ENCODE peak calls at places on chromosomes 4 and X, in seven cellular contexts. One of them, this sample, is unnamed.

GRCh38 chr4:75673959-75674328 is 733 bp upstream of the G3BP2 start:
- DNase-seq in GM04503: no peak
- DNase-seq in stimulated activated CD8-positive, alpha-beta memory T cell treated with anti-CD3 and anti-CD28 coated beads, Interleukin-15, amount 100 ng/mL, for 1 hour: no peak
- DNase-seq in adrenal gland: peak
- DNase-seq in sigmoid colon: no peak
- DNase-seq in activated T-helper 1 cell treated with anti-CD3 and anti-CD28 coated beads, Interleukin-12 subunit alpha, Interleukin-12 subunit beta, Interleukin-2, Interleukin-4 antibody, amounts not matched to agents 30 ng/mL and 10 ng/mL and 1 ng/mL, durations not matched to agents 14 hours and 24 hours and 36 hours: no peak
- DNase-seq in KBM-7: no peak
- DNase-seq in this sample: no peak

GRCh38 chrX:31178064-31178768 is 106.4 kb upstream of the FTHL17 start:
- DNase-seq in KBM-7: no peak
- DNase-seq in activated T-helper 1 cell treated with anti-CD3 and anti-CD28 coated beads, Interleukin-12 subunit alpha, Interleukin-12 subunit beta, Interleukin-2, Interleukin-4 antibody, amounts not matched to agents 30 ng/mL and 10 ng/mL and 1 ng/mL, durations not matched to agents 14 hours and 24 hours and 36 hours: no peak
- DNase-seq in sigmoid colon: no peak
- DNase-seq in adrenal gland: no peak
- DNase-seq in GM04503: no peak
- DNase-seq in stimulated activated CD8-positive, alpha-beta memory T cell treated with anti-CD3 and anti-CD28 coated beads, Interleukin-15, amount 100 ng/mL, for 1 hour: no peak
- DNase-seq in this sample: no peak

GRCh38 chrX:39174761-39175417 is 373.6 kb downstream of the MID1IP1 start:
- DNase-seq in activated T-helper 1 cell treated with anti-CD3 and anti-CD28 coated beads, Interleukin-12 subunit alpha, Interleukin-12 subunit beta, Interleukin-2, Interleukin-4 antibody, amounts not matched to agents 30 ng/mL and 10 ng/mL and 1 ng/mL, durations not matched to agents 14 hours and 24 hours and 36 hours: peak
- DNase-seq in stimulated activated CD8-positive, alpha-beta memory T cell treated with anti-CD3 and anti-CD28 coated beads, Interleukin-15, amount 100 ng/mL, for 1 hour: no peak
- DNase-seq in GM04503: no peak
- DNase-seq in adrenal gland: peak
- DNase-seq in sigmoid colon: no peak
- DNase-seq in KBM-7: no peak
- DNase-seq in this sample: no peak

GRCh38 chrX:46686003-46686645 is 72.8 kb downstream of the SLC9A7 start:
- DNase-seq in sigmoid colon: no peak
- DNase-seq in KBM-7: peak
- DNase-seq in activated T-helper 1 cell treated with anti-CD3 and anti-CD28 coated beads, Interleukin-12 subunit alpha, Interleukin-12 subunit beta, Interleukin-2, Interleukin-4 antibody, amounts not matched to agents 30 ng/mL and 10 ng/mL and 1 ng/mL, durations not matched to agents 14 hours and 24 hours and 36 hours: peak
- DNase-seq in adrenal gland: peak
- DNase-seq in stimulated activated CD8-positive, alpha-beta memory T cell treated with anti-CD3 and anti-CD28 coated beads, Interleukin-15, amount 100 ng/mL, for 1 hour: peak
- DNase-seq in GM04503: no peak
- DNase-seq in this sample: peak

GRCh38 chrX:40244980-40245379 is 147.2 kb upstream of the BCOR start:
- DNase-seq in activated T-helper 1 cell treated with anti-CD3 and anti-CD28 coated beads, Interleukin-12 subunit alpha, Interleukin-12 subunit beta, Interleukin-2, Interleukin-4 antibody, amounts not matched to agents 30 ng/mL and 10 ng/mL and 1 ng/mL, durations not matched to agents 14 hours and 24 hours and 36 hours: no peak
- DNase-seq in adrenal gland: no peak
- DNase-seq in sigmoid colon: no peak
- DNase-seq in stimulated activated CD8-positive, alpha-beta memory T cell treated with anti-CD3 and anti-CD28 coated beads, Interleukin-15, amount 100 ng/mL, for 1 hour: no peak
- DNase-seq in GM04503: no peak
- DNase-seq in KBM-7: peak
- DNase-seq in this sample: no peak

GRCh38 chr4:3489451-3489962 is 26.4 kb downstream of the DOK7 start:
- DNase-seq in adrenal gland: no peak
- DNase-seq in KBM-7: no peak
- DNase-seq in stimulated activated CD8-positive, alpha-beta memory T cell treated with anti-CD3 and anti-CD28 coated beads, Interleukin-15, amount 100 ng/mL, for 1 hour: no peak
- DNase-seq in sigmoid colon: no peak
- DNase-seq in GM04503: no peak
- DNase-seq in activated T-helper 1 cell treated with anti-CD3 and anti-CD28 coated beads, Interleukin-12 subunit alpha, Interleukin-12 subunit beta, Interleukin-2, Interleukin-4 antibody, amounts not matched to agents 30 ng/mL and 10 ng/mL and 1 ng/mL, durations not matched to agents 14 hours and 24 hours and 36 hours: no peak
- DNase-seq in this sample: no peak

GRCh38 chr4:173076903-173077629 is 91.5 kb upstream of the GALNT7 start:
- DNase-seq in GM04503: no peak
- DNase-seq in activated T-helper 1 cell treated with anti-CD3 and anti-CD28 coated beads, Interleukin-12 subunit alpha, Interleukin-12 subunit beta, Interleukin-2, Interleukin-4 antibody, amounts not matched to agents 30 ng/mL and 10 ng/mL and 1 ng/mL, durations not matched to agents 14 hours and 24 hours and 36 hours: no peak
- DNase-seq in stimulated activated CD8-positive, alpha-beta memory T cell treated with anti-CD3 and anti-CD28 coated beads, Interleukin-15, amount 100 ng/mL, for 1 hour: no peak
- DNase-seq in adrenal gland: no peak
- DNase-seq in sigmoid colon: no peak
- DNase-seq in KBM-7: no peak
- DNase-seq in this sample: no peak

GRCh38 chr4:25792200-25792791 is 70.5 kb downstream of the SEL1L3 start:
- DNase-seq in activated T-helper 1 cell treated with anti-CD3 and anti-CD28 coated beads, Interleukin-12 subunit alpha, Interleukin-12 subunit beta, Interleukin-2, Interleukin-4 antibody, amounts not matched to agents 30 ng/mL and 10 ng/mL and 1 ng/mL, durations not matched to agents 14 hours and 24 hours and 36 hours: no peak
- DNase-seq in GM04503: no peak
- DNase-seq in stimulated activated CD8-positive, alpha-beta memory T cell treated with anti-CD3 and anti-CD28 coated beads, Interleukin-15, amount 100 ng/mL, for 1 hour: no peak
- DNase-seq in adrenal gland: peak
- DNase-seq in KBM-7: no peak
- DNase-seq in sigmoid colon: no peak
- DNase-seq in this sample: no peak

GRCh38 chrX:31154941-31155340 is 83.1 kb upstream of the FTHL17 start:
- DNase-seq in stimulated activated CD8-positive, alpha-beta memory T cell treated with anti-CD3 and anti-CD28 coated beads, Interleukin-15, amount 100 ng/mL, for 1 hour: no peak
- DNase-seq in GM04503: no peak
- DNase-seq in sigmoid colon: no peak
- DNase-seq in KBM-7: no peak
- DNase-seq in adrenal gland: no peak
- DNase-seq in activated T-helper 1 cell treated with anti-CD3 and anti-CD28 coated beads, Interleukin-12 subunit alpha, Interleukin-12 subunit beta, Interleukin-2, Interleukin-4 antibody, amounts not matched to agents 30 ng/mL and 10 ng/mL and 1 ng/mL, durations not matched to agents 14 hours and 24 hours and 36 hours: no peak
- DNase-seq in this sample: no peak

GRCh38 chr4:26161030-26161824 is 159.6 kb upstream of the RBPJ start:
- DNase-seq in KBM-7: no peak
- DNase-seq in sigmoid colon: no peak
- DNase-seq in adrenal gland: no peak
- DNase-seq in GM04503: no peak
- DNase-seq in stimulated activated CD8-positive, alpha-beta memory T cell treated with anti-CD3 and anti-CD28 coated beads, Interleukin-15, amount 100 ng/mL, for 1 hour: no peak
- DNase-seq in activated T-helper 1 cell treated with anti-CD3 and anti-CD28 coated beads, Interleukin-12 subunit alpha, Interleukin-12 subunit beta, Interleukin-2, Interleukin-4 antibody, amounts not matched to agents 30 ng/mL and 10 ng/mL and 1 ng/mL, durations not matched to agents 14 hours and 24 hours and 36 hours: no peak
- DNase-seq in this sample: no peak

GRCh38 chr4:1403177-1403583 is 3.1 kb downstream of the NKX1-1 start:
- DNase-seq in adrenal gland: no peak
- DNase-seq in sigmoid colon: peak
- DNase-seq in KBM-7: no peak
- DNase-seq in GM04503: no peak
- DNase-seq in activated T-helper 1 cell treated with anti-CD3 and anti-CD28 coated beads, Interleukin-12 subunit alpha, Interleukin-12 subunit beta, Interleukin-2, Interleukin-4 antibody, amounts not matched to agents 30 ng/mL and 10 ng/mL and 1 ng/mL, durations not matched to agents 14 hours and 24 hours and 36 hours: no peak
- DNase-seq in stimulated activated CD8-positive, alpha-beta memory T cell treated with anti-CD3 and anti-CD28 coated beads, Interleukin-15, amount 100 ng/mL, for 1 hour: no peak
- DNase-seq in this sample: no peak

GRCh38 chrX:3938587-3938986 is 225.1 kb upstream of the PRKX start:
- DNase-seq in GM04503: no peak
- DNase-seq in stimulated activated CD8-positive, alpha-beta memory T cell treated with anti-CD3 and anti-CD28 coated beads, Interleukin-15, amount 100 ng/mL, for 1 hour: no peak
- DNase-seq in adrenal gland: no peak
- DNase-seq in activated T-helper 1 cell treated with anti-CD3 and anti-CD28 coated beads, Interleukin-12 subunit alpha, Interleukin-12 subunit beta, Interleukin-2, Interleukin-4 antibody, amounts not matched to agents 30 ng/mL and 10 ng/mL and 1 ng/mL, durations not matched to agents 14 hours and 24 hours and 36 hours: no peak
- DNase-seq in sigmoid colon: no peak
- DNase-seq in KBM-7: no peak
- DNase-seq in this sample: no peak

GRCh38 chr4:2954358-2955185 is 8.6 kb downstream of the NOP14 start:
- DNase-seq in stimulated activated CD8-positive, alpha-beta memory T cell treated with anti-CD3 and anti-CD28 coated beads, Interleukin-15, amount 100 ng/mL, for 1 hour: no peak
- DNase-seq in KBM-7: no peak
- DNase-seq in sigmoid colon: no peak
- DNase-seq in adrenal gland: no peak
- DNase-seq in activated T-helper 1 cell treated with anti-CD3 and anti-CD28 coated beads, Interleukin-12 subunit alpha, Interleukin-12 subunit beta, Interleukin-2, Interleukin-4 antibody, amounts not matched to agents 30 ng/mL and 10 ng/mL and 1 ng/mL, durations not matched to agents 14 hours and 24 hours and 36 hours: peak
- DNase-seq in GM04503: no peak
- DNase-seq in this sample: peak

GRCh38 chrX:4249401-4249800 is 536.0 kb upstream of the PRKX start:
- DNase-seq in sigmoid colon: no peak
- DNase-seq in stimulated activated CD8-positive, alpha-beta memory T cell treated with anti-CD3 and anti-CD28 coated beads, Interleukin-15, amount 100 ng/mL, for 1 hour: no peak
- DNase-seq in activated T-helper 1 cell treated with anti-CD3 and anti-CD28 coated beads, Interleukin-12 subunit alpha, Interleukin-12 subunit beta, Interleukin-2, Interleukin-4 antibody, amounts not matched to agents 30 ng/mL and 10 ng/mL and 1 ng/mL, durations not matched to agents 14 hours and 24 hours and 36 hours: no peak
- DNase-seq in KBM-7: no peak
- DNase-seq in adrenal gland: no peak
- DNase-seq in GM04503: no peak
- DNase-seq in this sample: no peak

GRCh38 chr4:110970642-110971041 is 347.8 kb upstream of the PITX2 start:
- DNase-seq in sigmoid colon: no peak
- DNase-seq in activated T-helper 1 cell treated with anti-CD3 and anti-CD28 coated beads, Interleukin-12 subunit alpha, Interleukin-12 subunit beta, Interleukin-2, Interleukin-4 antibody, amounts not matched to agents 30 ng/mL and 10 ng/mL and 1 ng/mL, durations not matched to agents 14 hours and 24 hours and 36 hours: no peak
- DNase-seq in KBM-7: peak
- DNase-seq in stimulated activated CD8-positive, alpha-beta memory T cell treated with anti-CD3 and anti-CD28 coated beads, Interleukin-15, amount 100 ng/mL, for 1 hour: no peak
- DNase-seq in GM04503: no peak
- DNase-seq in adrenal gland: peak
- DNase-seq in this sample: no peak

GRCh38 chrX:51435101-51435500 is 61.3 kb downstream of the NUDT11 start:
- DNase-seq in stimulated activated CD8-positive, alpha-beta memory T cell treated with anti-CD3 and anti-CD28 coated beads, Interleukin-15, amount 100 ng/mL, for 1 hour: no peak
- DNase-seq in GM04503: no peak
- DNase-seq in sigmoid colon: no peak
- DNase-seq in KBM-7: no peak
- DNase-seq in adrenal gland: no peak
- DNase-seq in activated T-helper 1 cell treated with anti-CD3 and anti-CD28 coated beads, Interleukin-12 subunit alpha, Interleukin-12 subunit beta, Interleukin-2, Interleukin-4 antibody, amounts not matched to agents 30 ng/mL and 10 ng/mL and 1 ng/mL, durations not matched to agents 14 hours and 24 hours and 36 hours: no peak
- DNase-seq in this sample: no peak

GRCh38 chr4:109294468-109295020 is 7.9 kb downstream of the COL25A1 start:
- DNase-seq in sigmoid colon: no peak
- DNase-seq in GM04503: no peak
- DNase-seq in adrenal gland: no peak
- DNase-seq in stimulated activated CD8-positive, alpha-beta memory T cell treated with anti-CD3 and anti-CD28 coated beads, Interleukin-15, amount 100 ng/mL, for 1 hour: no peak
- DNase-seq in KBM-7: no peak
- DNase-seq in activated T-helper 1 cell treated with anti-CD3 and anti-CD28 coated beads, Interleukin-12 subunit alpha, Interleukin-12 subunit beta, Interleukin-2, Interleukin-4 antibody, amounts not matched to agents 30 ng/mL and 10 ng/mL and 1 ng/mL, durations not matched to agents 14 hours and 24 hours and 36 hours: no peak
- DNase-seq in this sample: no peak

GRCh38 chr4:2806392-2807355 is 13.8 kb downstream of the SH3BP2 start:
- DNase-seq in stimulated activated CD8-positive, alpha-beta memory T cell treated with anti-CD3 and anti-CD28 coated beads, Interleukin-15, amount 100 ng/mL, for 1 hour: no peak
- DNase-seq in sigmoid colon: peak
- DNase-seq in GM04503: no peak
- DNase-seq in activated T-helper 1 cell treated with anti-CD3 and anti-CD28 coated beads, Interleukin-12 subunit alpha, Interleukin-12 subunit beta, Interleukin-2, Interleukin-4 antibody, amounts not matched to agents 30 ng/mL and 10 ng/mL and 1 ng/mL, durations not matched to agents 14 hours and 24 hours and 36 hours: no peak
- DNase-seq in KBM-7: no peak
- DNase-seq in adrenal gland: peak
- DNase-seq in this sample: no peak

GRCh38 chr4:184924516-184924915 is 93.8 kb upstream of the HELT start:
- DNase-seq in adrenal gland: no peak
- DNase-seq in activated T-helper 1 cell treated with anti-CD3 and anti-CD28 coated beads, Interleukin-12 subunit alpha, Interleukin-12 subunit beta, Interleukin-2, Interleukin-4 antibody, amounts not matched to agents 30 ng/mL and 10 ng/mL and 1 ng/mL, durations not matched to agents 14 hours and 24 hours and 36 hours: no peak
- DNase-seq in sigmoid colon: no peak
- DNase-seq in stimulated activated CD8-positive, alpha-beta memory T cell treated with anti-CD3 and anti-CD28 coated beads, Interleukin-15, amount 100 ng/mL, for 1 hour: no peak
- DNase-seq in KBM-7: peak
- DNase-seq in GM04503: no peak
- DNase-seq in this sample: no peak

GRCh38 chrX:132676102-132676501 is 187.3 kb upstream of the MBNL3 start:
- DNase-seq in GM04503: no peak
- DNase-seq in activated T-helper 1 cell treated with anti-CD3 and anti-CD28 coated beads, Interleukin-12 subunit alpha, Interleukin-12 subunit beta, Interleukin-2, Interleukin-4 antibody, amounts not matched to agents 30 ng/mL and 10 ng/mL and 1 ng/mL, durations not matched to agents 14 hours and 24 hours and 36 hours: no peak
- DNase-seq in adrenal gland: no peak
- DNase-seq in KBM-7: no peak
- DNase-seq in sigmoid colon: no peak
- DNase-seq in stimulated activated CD8-positive, alpha-beta memory T cell treated with anti-CD3 and anti-CD28 coated beads, Interleukin-15, amount 100 ng/mL, for 1 hour: no peak
- DNase-seq in this sample: no peak

GRCh38 chrX:123036401-123036800 is 147.7 kb upstream of the GRIA3 start:
- DNase-seq in adrenal gland: no peak
- DNase-seq in GM04503: no peak
- DNase-seq in sigmoid colon: no peak
- DNase-seq in activated T-helper 1 cell treated with anti-CD3 and anti-CD28 coated beads, Interleukin-12 subunit alpha, Interleukin-12 subunit beta, Interleukin-2, Interleukin-4 antibody, amounts not matched to agents 30 ng/mL and 10 ng/mL and 1 ng/mL, durations not matched to agents 14 hours and 24 hours and 36 hours: no peak
- DNase-seq in stimulated activated CD8-positive, alpha-beta memory T cell treated with anti-CD3 and anti-CD28 coated beads, Interleukin-15, amount 100 ng/mL, for 1 hour: no peak
- DNase-seq in KBM-7: no peak
- DNase-seq in this sample: no peak

GRCh38 chr4:146520894-146521542 is 722 bp downstream of the SLC10A7 start:
- DNase-seq in GM04503: peak
- DNase-seq in activated T-helper 1 cell treated with anti-CD3 and anti-CD28 coated beads, Interleukin-12 subunit alpha, Interleukin-12 subunit beta, Interleukin-2, Interleukin-4 antibody, amounts not matched to agents 30 ng/mL and 10 ng/mL and 1 ng/mL, durations not matched to agents 14 hours and 24 hours and 36 hours: peak
- DNase-seq in stimulated activated CD8-positive, alpha-beta memory T cell treated with anti-CD3 and anti-CD28 coated beads, Interleukin-15, amount 100 ng/mL, for 1 hour: no peak
- DNase-seq in adrenal gland: peak
- DNase-seq in sigmoid colon: no peak
- DNase-seq in KBM-7: peak
- DNase-seq in this sample: peak

GRCh38 chrX:74890676-74891430 is 34.4 kb downstream of the NEXMIF start:
- DNase-seq in adrenal gland: no peak
- DNase-seq in KBM-7: no peak
- DNase-seq in sigmoid colon: no peak
- DNase-seq in stimulated activated CD8-positive, alpha-beta memory T cell treated with anti-CD3 and anti-CD28 coated beads, Interleukin-15, amount 100 ng/mL, for 1 hour: no peak
- DNase-seq in activated T-helper 1 cell treated with anti-CD3 and anti-CD28 coated beads, Interleukin-12 subunit alpha, Interleukin-12 subunit beta, Interleukin-2, Interleukin-4 antibody, amounts not matched to agents 30 ng/mL and 10 ng/mL and 1 ng/mL, durations not matched to agents 14 hours and 24 hours and 36 hours: no peak
- DNase-seq in GM04503: no peak
- DNase-seq in this sample: no peak

GRCh38 chr4:100949350-100949935 is 397.9 kb downstream of the PPP3CA start:
- DNase-seq in KBM-7: no peak
- DNase-seq in GM04503: peak
- DNase-seq in stimulated activated CD8-positive, alpha-beta memory T cell treated with anti-CD3 and anti-CD28 coated beads, Interleukin-15, amount 100 ng/mL, for 1 hour: no peak
- DNase-seq in sigmoid colon: no peak
- DNase-seq in adrenal gland: no peak
- DNase-seq in activated T-helper 1 cell treated with anti-CD3 and anti-CD28 coated beads, Interleukin-12 subunit alpha, Interleukin-12 subunit beta, Interleukin-2, Interleukin-4 antibody, amounts not matched to agents 30 ng/mL and 10 ng/mL and 1 ng/mL, durations not matched to agents 14 hours and 24 hours and 36 hours: no peak
- DNase-seq in this sample: no peak

GRCh38 chr4:155007660-155008176 is 200.7 kb upstream of the NPY2R start:
- DNase-seq in GM04503: no peak
- DNase-seq in stimulated activated CD8-positive, alpha-beta memory T cell treated with anti-CD3 and anti-CD28 coated beads, Interleukin-15, amount 100 ng/mL, for 1 hour: no peak
- DNase-seq in adrenal gland: no peak
- DNase-seq in KBM-7: no peak
- DNase-seq in activated T-helper 1 cell treated with anti-CD3 and anti-CD28 coated beads, Interleukin-12 subunit alpha, Interleukin-12 subunit beta, Interleukin-2, Interleukin-4 antibody, amounts not matched to agents 30 ng/mL and 10 ng/mL and 1 ng/mL, durations not matched to agents 14 hours and 24 hours and 36 hours: no peak
- DNase-seq in sigmoid colon: no peak
- DNase-seq in this sample: no peak

GRCh38 chr4:10256203-10256602 is 139.6 kb upstream of the WDR1 start:
- DNase-seq in GM04503: no peak
- DNase-seq in adrenal gland: no peak
- DNase-seq in KBM-7: no peak
- DNase-seq in stimulated activated CD8-positive, alpha-beta memory T cell treated with anti-CD3 and anti-CD28 coated beads, Interleukin-15, amount 100 ng/mL, for 1 hour: no peak
- DNase-seq in activated T-helper 1 cell treated with anti-CD3 and anti-CD28 coated beads, Interleukin-12 subunit alpha, Interleukin-12 subunit beta, Interleukin-2, Interleukin-4 antibody, amounts not matched to agents 30 ng/mL and 10 ng/mL and 1 ng/mL, durations not matched to agents 14 hours and 24 hours and 36 hours: no peak
- DNase-seq in sigmoid colon: no peak
- DNase-seq in this sample: no peak

GRCh38 chr4:108172780-108173598 is 4.3 kb upstream of the LEF1 start:
- DNase-seq in adrenal gland: peak
- DNase-seq in activated T-helper 1 cell treated with anti-CD3 and anti-CD28 coated beads, Interleukin-12 subunit alpha, Interleukin-12 subunit beta, Interleukin-2, Interleukin-4 antibody, amounts not matched to agents 30 ng/mL and 10 ng/mL and 1 ng/mL, durations not matched to agents 14 hours and 24 hours and 36 hours: peak
- DNase-seq in KBM-7: peak
- DNase-seq in stimulated activated CD8-positive, alpha-beta memory T cell treated with anti-CD3 and anti-CD28 coated beads, Interleukin-15, amount 100 ng/mL, for 1 hour: peak
- DNase-seq in GM04503: no peak
- DNase-seq in sigmoid colon: no peak
- DNase-seq in this sample: peak

GRCh38 chr4:134200811-134201215 is 776 bp downstream of the PABPC4L start:
- DNase-seq in adrenal gland: no peak
- DNase-seq in sigmoid colon: peak
- DNase-seq in KBM-7: peak
- DNase-seq in stimulated activated CD8-positive, alpha-beta memory T cell treated with anti-CD3 and anti-CD28 coated beads, Interleukin-15, amount 100 ng/mL, for 1 hour: no peak
- DNase-seq in activated T-helper 1 cell treated with anti-CD3 and anti-CD28 coated beads, Interleukin-12 subunit alpha, Interleukin-12 subunit beta, Interleukin-2, Interleukin-4 antibody, amounts not matched to agents 30 ng/mL and 10 ng/mL and 1 ng/mL, durations not matched to agents 14 hours and 24 hours and 36 hours: no peak
- DNase-seq in GM04503: no peak
- DNase-seq in this sample: no peak

GRCh38 chr4:114649908-114650307 is 51.3 kb downstream of the UGT8 start:
- DNase-seq in sigmoid colon: no peak
- DNase-seq in adrenal gland: no peak
- DNase-seq in stimulated activated CD8-positive, alpha-beta memory T cell treated with anti-CD3 and anti-CD28 coated beads, Interleukin-15, amount 100 ng/mL, for 1 hour: no peak
- DNase-seq in KBM-7: no peak
- DNase-seq in GM04503: no peak
- DNase-seq in activated T-helper 1 cell treated with anti-CD3 and anti-CD28 coated beads, Interleukin-12 subunit alpha, Interleukin-12 subunit beta, Interleukin-2, Interleukin-4 antibody, amounts not matched to agents 30 ng/mL and 10 ng/mL and 1 ng/mL, durations not matched to agents 14 hours and 24 hours and 36 hours: no peak
- DNase-seq in this sample: no peak

GRCh38 chr4:184039963-184040383 is 134.9 kb downstream of the STOX2 start:
- DNase-seq in adrenal gland: no peak
- DNase-seq in activated T-helper 1 cell treated with anti-CD3 and anti-CD28 coated beads, Interleukin-12 subunit alpha, Interleukin-12 subunit beta, Interleukin-2, Interleukin-4 antibody, amounts not matched to agents 30 ng/mL and 10 ng/mL and 1 ng/mL, durations not matched to agents 14 hours and 24 hours and 36 hours: no peak
- DNase-seq in GM04503: no peak
- DNase-seq in stimulated activated CD8-positive, alpha-beta memory T cell treated with anti-CD3 and anti-CD28 coated beads, Interleukin-15, amount 100 ng/mL, for 1 hour: no peak
- DNase-seq in sigmoid colon: no peak
- DNase-seq in KBM-7: no peak
- DNase-seq in this sample: no peak

GRCh38 chr4:84852081-84852480 is 114.4 kb downstream of the WDFY3 start:
- DNase-seq in adrenal gland: no peak
- DNase-seq in stimulated activated CD8-positive, alpha-beta memory T cell treated with anti-CD3 and anti-CD28 coated beads, Interleukin-15, amount 100 ng/mL, for 1 hour: no peak
- DNase-seq in KBM-7: no peak
- DNase-seq in activated T-helper 1 cell treated with anti-CD3 and anti-CD28 coated beads, Interleukin-12 subunit alpha, Interleukin-12 subunit beta, Interleukin-2, Interleukin-4 antibody, amounts not matched to agents 30 ng/mL and 10 ng/mL and 1 ng/mL, durations not matched to agents 14 hours and 24 hours and 36 hours: no peak
- DNase-seq in sigmoid colon: no peak
- DNase-seq in GM04503: no peak
- DNase-seq in this sample: no peak

GRCh38 chr4:183449193-183449888 is 4.9 kb downstream of the CDKN2AIP start:
- DNase-seq in stimulated activated CD8-positive, alpha-beta memory T cell treated with anti-CD3 and anti-CD28 coated beads, Interleukin-15, amount 100 ng/mL, for 1 hour: no peak
- DNase-seq in sigmoid colon: no peak
- DNase-seq in KBM-7: no peak
- DNase-seq in GM04503: no peak
- DNase-seq in activated T-helper 1 cell treated with anti-CD3 and anti-CD28 coated beads, Interleukin-12 subunit alpha, Interleukin-12 subunit beta, Interleukin-2, Interleukin-4 antibody, amounts not matched to agents 30 ng/mL and 10 ng/mL and 1 ng/mL, durations not matched to agents 14 hours and 24 hours and 36 hours: no peak
- DNase-seq in adrenal gland: no peak
- DNase-seq in this sample: no peak

GRCh38 chr4:128924951-128925350 is 115.5 kb downstream of the JADE1 start:
- DNase-seq in sigmoid colon: no peak
- DNase-seq in activated T-helper 1 cell treated with anti-CD3 and anti-CD28 coated beads, Interleukin-12 subunit alpha, Interleukin-12 subunit beta, Interleukin-2, Interleukin-4 antibody, amounts not matched to agents 30 ng/mL and 10 ng/mL and 1 ng/mL, durations not matched to agents 14 hours and 24 hours and 36 hours: no peak
- DNase-seq in KBM-7: no peak
- DNase-seq in stimulated activated CD8-positive, alpha-beta memory T cell treated with anti-CD3 and anti-CD28 coated beads, Interleukin-15, amount 100 ng/mL, for 1 hour: no peak
- DNase-seq in adrenal gland: no peak
- DNase-seq in GM04503: no peak
- DNase-seq in this sample: no peak

GRCh38 chr4:128355301-128355700 is 67.7 kb upstream of the PGRMC2 start:
- DNase-seq in sigmoid colon: no peak
- DNase-seq in GM04503: no peak
- DNase-seq in KBM-7: no peak
- DNase-seq in adrenal gland: peak
- DNase-seq in stimulated activated CD8-positive, alpha-beta memory T cell treated with anti-CD3 and anti-CD28 coated beads, Interleukin-15, amount 100 ng/mL, for 1 hour: no peak
- DNase-seq in activated T-helper 1 cell treated with anti-CD3 and anti-CD28 coated beads, Interleukin-12 subunit alpha, Interleukin-12 subunit beta, Interleukin-2, Interleukin-4 antibody, amounts not matched to agents 30 ng/mL and 10 ng/mL and 1 ng/mL, durations not matched to agents 14 hours and 24 hours and 36 hours: no peak
- DNase-seq in this sample: no peak